ENCODE peak calls at places on chromosome 11, in four cellular contexts. Y is IMR-90, X is endothelial cell of umbilical vein, V is astrocyte. H is an unnamed sample.

GRCh38 chr11:117470576-117470975 is 142.9 kb downstream of the CEP164 start:
- DNase-seq in Y (no peak), X (no peak), V (no peak), H (no peak)

GRCh38 chr11:31487848-31488247 is 21.6 kb downstream of the IMMP1L start:
- DNase-seq in Y (peak), X (peak), V (peak), H (peak)

GRCh38 chr11:134843020-134843419 is 431.0 kb upstream of the B3GAT1 start:
- DNase-seq in Y (no peak), X (no peak), V (no peak), H (no peak)

GRCh38 chr11:5992604-5993251 is 5.9 kb upstream of the OR52L1 start:
- DNase-seq in Y (peak), X (peak), V (no peak), H (peak)

GRCh38 chr11:122556605-122557004 is 98.9 kb upstream of the UBASH3B start:
- DNase-seq in Y (no peak), X (no peak), V (no peak), H (no peak)

GRCh38 chr11:104852811-104853210 is 45.4 kb downstream of the CASP12 start:
- DNase-seq in Y (peak), X (no peak), V (peak), H (no peak)

GRCh38 chr11:17865765-17866428 is 131.3 kb downstream of the KCNC1 start:
- DNase-seq in Y (peak), X (no peak), V (no peak), H (no peak)

GRCh38 chr11:69142894-69143293 is 12.8 kb upstream of the SMIM38 start:
- DNase-seq in Y (no peak), X (no peak), V (no peak), H (no peak)

GRCh38 chr11:125263268-125263790 is 98.8 kb downstream of the PKNOX2 start:
- DNase-seq in Y (peak), X (peak), V (peak), H (no peak)

GRCh38 chr11:58905141-58905715 is 34.1 kb upstream of the GLYATL1 start:
- DNase-seq in Y (peak), X (no peak), V (peak), H (no peak)

GRCh38 chr11:123197711-123198110 is 2.7 kb upstream of the CLMP start:
- DNase-seq in Y (peak), X (no peak), V (peak), H (no peak)

GRCh38 chr11:1150769-1151365 is 6.9 kb upstream of the MUC5AC start:
- DNase-seq in Y (peak), X (peak), V (peak), H (no peak)

GRCh38 chr11:7688238-7688826 is 15.0 kb upstream of the CYB5R2 start:
- DNase-seq in Y (peak), X (peak), V (no peak), H (peak)

GRCh38 chr11:83092488-83093384 is 21.0 kb upstream of the RAB30 start:
- DNase-seq in Y (peak), X (peak), V (no peak), H (peak)

DNA sequence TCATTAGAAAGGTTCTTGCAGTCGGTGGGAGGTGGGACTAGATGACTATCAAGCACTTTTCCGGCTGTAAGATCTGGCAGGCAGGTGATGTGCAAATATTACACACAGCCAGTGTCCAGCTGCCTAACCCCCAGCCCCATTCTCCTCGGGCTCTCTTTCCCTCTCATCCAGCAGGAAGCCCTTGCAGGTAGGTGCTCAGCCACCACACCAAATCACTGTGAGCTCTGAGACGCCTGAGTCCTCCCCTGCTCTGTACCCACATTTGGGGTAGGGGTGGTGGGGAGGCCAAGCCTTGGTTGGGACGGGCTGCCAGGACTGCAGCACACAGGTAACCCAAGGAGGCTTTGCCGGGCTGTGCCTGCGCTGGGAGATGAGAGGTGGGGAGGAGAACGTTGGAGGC is 601 bp downstream of the ART5 start:
- DNase-seq in Y (no peak), X (no peak), V (no peak), H (no peak)
- H3K4me2 ChIP-seq in Y (no peak), X (no peak), V (no peak), H (peak)

GRCh38 chr11:45106440-45106839 is 40.0 kb upstream of the PRDM11 start:
- DNase-seq in Y (no peak), X (no peak), V (no peak), H (no peak)

GRCh38 chr11:45107051-45107450 is 39.4 kb upstream of the PRDM11 start:
- DNase-seq in Y (no peak), X (no peak), V (no peak), H (no peak)

GRCh38 chr11:45109400-45109799 is 37.0 kb upstream of the PRDM11 start:
- DNase-seq in Y (no peak), X (no peak), V (no peak), H (no peak)

GRCh38 chr11:45110562-45110961 is 35.9 kb upstream of the PRDM11 start:
- DNase-seq in Y (peak), X (peak), V (peak), H (peak)

GRCh38 chr11:45108070-45109064 is 38.1 kb upstream of the PRDM11 start:
- DNase-seq in Y (no peak), X (peak), V (no peak), H (no peak)
- H3K4me2 ChIP-seq in Y (no peak), X (no peak), V (no peak), H (no peak)

GRCh38 chr11:110173775-110174644 is 80.8 kb downstream of the ZC3H12C start:
- DNase-seq in Y (peak), X (peak), V (peak), H (peak)
- H3K4me2 ChIP-seq in Y (peak), X (peak), V (peak), H (peak)

DNA sequence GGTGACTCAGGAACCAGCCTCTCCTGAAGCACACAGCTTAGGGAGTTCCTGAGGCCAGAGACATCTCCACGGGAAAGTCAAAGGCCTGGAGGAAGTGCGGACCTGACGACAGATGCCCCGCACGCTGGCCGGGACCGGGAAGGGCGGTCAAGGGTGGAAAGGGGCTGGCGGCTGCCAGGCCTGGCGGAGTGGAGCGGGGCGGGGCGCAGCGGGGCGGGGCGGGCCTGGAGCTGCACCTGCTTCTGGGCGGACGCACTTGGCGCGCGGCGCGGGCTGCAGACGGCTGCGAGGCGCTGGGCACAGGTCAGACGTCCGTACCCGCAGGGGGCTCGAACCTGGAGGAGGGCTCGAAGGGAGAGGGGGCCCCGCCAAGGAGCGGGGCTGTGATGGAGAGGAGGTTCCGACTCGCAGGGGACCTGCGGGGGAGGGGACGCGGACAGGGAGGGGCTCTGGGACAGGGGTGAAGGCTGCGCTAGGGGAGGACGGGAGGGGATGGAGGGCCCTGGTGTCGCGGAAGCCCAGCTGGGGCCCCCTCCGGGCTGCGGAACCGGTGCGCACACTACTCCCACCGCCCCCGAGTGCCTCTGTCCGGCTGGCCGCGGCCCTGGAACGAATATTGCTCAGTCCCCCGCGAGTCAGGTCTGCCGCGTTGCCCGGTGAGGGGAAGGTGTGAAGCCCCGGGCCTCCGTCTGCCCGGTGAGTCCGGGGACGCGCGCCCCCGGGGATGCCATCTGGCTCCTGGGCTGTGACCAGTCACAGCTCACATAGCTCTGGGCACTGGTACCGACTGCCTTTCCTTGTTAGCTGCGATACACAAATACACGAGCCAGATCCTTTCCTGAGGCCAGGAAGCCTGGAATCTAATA is at the start of gene TMEM45B:
- DNase-seq in Y (no peak), X (no peak), V (no peak), H (no peak)
- H3K4me2 ChIP-seq in Y (no peak), X (peak), V (peak), H (peak)